ENCODE peak calls at places on chromosomes 11 and 22, in four cellular contexts. O, A, V and K are unnamed samples.

GRCh38 chr11:123483058-123483457 is 53.0 kb downstream of the GRAMD1B start:
- DNase-seq in O (no peak), A (no peak), V (no peak), K (no peak)

GRCh38 chr11:1705121-1706052 is 8.4 kb downstream of the KRTAP5-6 start:
- DNase-seq in O (no peak), A (no peak), V (no peak), K (no peak)

GRCh38 chr11:72741429-72741833 is 10.8 kb downstream of the ARAP1 start:
- DNase-seq in O (no peak), A (no peak), V (no peak), K (no peak)

GRCh38 chr11:60899021-60899936 is 7.1 kb downstream of the PRPF19 start:
- DNase-seq in O (peak), A (no peak), V (peak), K (no peak)

GRCh38 chr22:44351685-44352377 is 39.1 kb upstream of the SHISAL1 start:
- DNase-seq in O (peak), A (no peak), V (peak), K (peak)

GRCh38 chr11:47176328-47177228 is at the start of gene ARFGAP2:
- DNase-seq in O (peak), A (peak), V (peak), K (peak)

GRCh38 chr11:128848815-128849455 is 18.2 kb downstream of the KCNJ1 start:
- DNase-seq in O (no peak), A (no peak), V (peak), K (no peak)

GRCh38 chr11:12448131-12448939 is 71.0 kb downstream of the PARVA start:
- DNase-seq in O (no peak), A (no peak), V (no peak), K (no peak)

GRCh38 chr11:125025968-125026367 is 37.1 kb upstream of the SLC37A2 start:
- DNase-seq in O (no peak), A (no peak), V (no peak), K (no peak)